ENCODE peak calls at places on chromosomes 12 and 14, in seven cellular contexts. T is brain microvascular endothelial cell; N is iPS-NIHi11; W is nephron progenitor cell; K is activated CD4-positive, alpha-beta T cell treated with anti-CD3 and anti-CD28 coated beads, Interleukin-2, amount 50 U/mL, for 1 hour; U is naive thymus-derived CD4-positive, alpha-beta T cell; Y is pulmonary artery endothelial cell. J is an unnamed sample.

GRCh38 chr12:25960176-25960575 is 1.7 kb downstream of the RASSF8 start:
- DNase-seq in T (no peak), N (no peak), W (peak), K (no peak), U (no peak), Y (no peak), J (no peak)

GRCh38 chr12:879641-880040 is 69.9 kb downstream of the RAD52 start:
- DNase-seq in T (peak), N (no peak), W (no peak), K (no peak), U (no peak), Y (no peak), J (no peak)

GRCh38 chr12:23055004-23055403 is 430.0 kb downstream of the ETNK1 start:
- DNase-seq in T (no peak), N (peak), W (peak), K (no peak), U (no peak), Y (no peak), J (peak)

GRCh38 chr12:10397311-10397710 is 7.5 kb upstream of the KLRK1 start:
- DNase-seq in T (no peak), N (no peak), W (no peak), K (no peak), U (no peak), Y (no peak), J (no peak)

GRCh38 chr14:27686137-27686536 is 1080.5 kb upstream of the FOXG1 start:
- DNase-seq in T (no peak), N (no peak), W (no peak), K (no peak), U (no peak), Y (no peak), J (no peak)

GRCh38 chr14:80378084-80378483 is 166.8 kb upstream of the DIO2 start:
- DNase-seq in T (no peak), N (no peak), W (no peak), K (no peak), U (no peak), Y (no peak), J (no peak)

GRCh38 chr12:124995200-124995961 is 1.9 kb downstream of the BRI3BP start:
- DNase-seq in T (no peak), N (no peak), W (no peak), K (no peak), U (no peak), Y (no peak), J (no peak)

GRCh38 chr14:72479471-72479931 is 414.4 kb downstream of the DPF3 start:
- DNase-seq in T (no peak), N (peak), W (peak), K (no peak), U (no peak), Y (no peak), J (no peak)

GRCh38 chr14:23351681-23352505 is 794 bp downstream of the SLC22A17 start:
- DNase-seq in T (no peak), N (peak), W (peak), K (no peak), U (peak), Y (no peak), J (no peak)

GRCh38 chr14:100896369-100897060 is 7.0 kb downstream of the RTL1 start:
- DNase-seq in T (no peak), N (no peak), W (no peak), K (no peak), U (no peak), Y (no peak), J (no peak)

GRCh38 chr12:45674583-45674982 is 54.9 kb upstream of the ARID2 start:
- DNase-seq in T (peak), N (peak), W (no peak), K (no peak), U (no peak), Y (peak), J (peak)

GRCh38 chr14:35403085-35403396 is 1.5 kb downstream of the NFKBIA start:
- DNase-seq in T (no peak), N (no peak), W (no peak), K (peak), U (no peak), Y (no peak), J (no peak)

GRCh38 chr14:77459072-77459723 is 1.3 kb downstream of the AHSA1 start:
- DNase-seq in T (peak), N (peak), W (peak), K (peak), U (peak), Y (peak), J (peak)

GRCh38 chr12:19465711-19466110 is 26.4 kb downstream of the AEBP2 start:
- DNase-seq in T (no peak), N (no peak), W (no peak), K (no peak), U (no peak), Y (no peak), J (no peak)

GRCh38 chr12:22993639-22994038 is 368.7 kb downstream of the ETNK1 start:
- DNase-seq in T (no peak), N (no peak), W (no peak), K (no peak), U (no peak), Y (no peak), J (no peak)

GRCh38 chr12:58804749-58805148 is 115.6 kb downstream of the LRIG3 start:
- DNase-seq in T (no peak), N (peak), W (no peak), K (no peak), U (no peak), Y (no peak), J (no peak)

GRCh38 chr12:57609091-57609780 is 2.0 kb upstream of the ARHGEF25 start:
- DNase-seq in T (no peak), N (peak), W (no peak), K (no peak), U (no peak), Y (no peak), J (no peak)

GRCh38 chr12:115404761-115405470 is 720.9 kb upstream of the TBX3 start:
- DNase-seq in T (peak), N (no peak), W (no peak), K (no peak), U (no peak), Y (peak), J (no peak)

GRCh38 chr12:76922821-76923315 is 44.0 kb upstream of the CSRP2 start:
- DNase-seq in T (no peak), N (no peak), W (no peak), K (no peak), U (no peak), Y (no peak), J (no peak)

GRCh38 chr14:97917169-97917568 is 1120.0 kb downstream of the VRK1 start:
- DNase-seq in T (no peak), N (no peak), W (no peak), K (no peak), U (peak), Y (no peak), J (no peak)

GRCh38 chr12:94545937-94546771 is 86.5 kb upstream of the CEP83 start:
- DNase-seq in T (peak), N (peak), W (peak), K (no peak), U (no peak), Y (peak), J (peak)

GRCh38 chr12:122855071-122855829 is 20.0 kb downstream of the HIP1R start:
- DNase-seq in T (no peak), N (no peak), W (no peak), K (no peak), U (no peak), Y (no peak), J (no peak)

GRCh38 chr14:38042356-38042755 is 165.3 kb upstream of the SSTR1 start:
- DNase-seq in T (peak), N (peak), W (no peak), K (no peak), U (no peak), Y (no peak), J (peak)

GRCh38 chr12:129887047-129887568 is 16.7 kb downstream of the TMEM132D start:
- DNase-seq in T (peak), N (no peak), W (peak), K (no peak), U (no peak), Y (no peak), J (no peak)

GRCh38 chr12:12916135-12916956 is 25.0 kb downstream of the GPRC5A start:
- DNase-seq in T (peak), N (peak), W (peak), K (peak), U (peak), Y (peak), J (peak)

GRCh38 chr14:75969891-75970290 is 11.9 kb downstream of the TGFB3 start:
- DNase-seq in T (no peak), N (no peak), W (no peak), K (no peak), U (no peak), Y (no peak), J (no peak)

GRCh38 chr14:90556666-90557450 is 160.0 kb downstream of the CALM1 start:
- DNase-seq in T (no peak), N (no peak), W (no peak), K (no peak), U (no peak), Y (no peak), J (no peak)

GRCh38 chr14:86683525-86683924 is 1153.6 kb downstream of the FLRT2 start:
- DNase-seq in T (no peak), N (no peak), W (no peak), K (no peak), U (no peak), Y (no peak), J (no peak)

GRCh38 chr12:25004447-25004846 is 55.5 kb upstream of the BCAT1 start:
- DNase-seq in T (no peak), N (no peak), W (no peak), K (no peak), U (no peak), Y (no peak), J (no peak)

J was measured in iPS DF 19.7.